ENCODE peak calls at places on chromosomes 2 and 18, in ten cellular contexts. Q is upper lobe of left lung; Y is CD8-positive, alpha-beta T cell; W is stomach; H is HepG2; D is right lobe of liver; R is mucosa of descending colon; P is cardiac muscle cell; A is gastrocnemius medialis; B is thoracic aorta. U is an unnamed sample.

GRCh38 chr2:30185175-30185574 is 38.4 kb downstream of the YPEL5 start:
- DNase-seq in B (no peak), P (no peak), R (no peak), Q (no peak), Y (no peak), D (no peak), W (peak; percentile 15), A (no peak), H (peak; percentile 43), U (no peak)

GRCh38 chr2:73264783-73265182 is 19.5 kb downstream of the FBXO41 start:
- DNase-seq in R (no peak), Y (no peak), W (no peak), H (no peak), B (no peak), D (no peak), P (no peak), Q (no peak), A (no peak), U (no peak)

GRCh38 chr2:17962874-17963273 is 84.4 kb downstream of the KCNS3 start:
- DNase-seq in A (no peak), P (no peak), Y (no peak), W (no peak), Q (no peak), D (no peak), R (no peak), H (no peak), B (no peak), U (no peak)

GRCh38 chr2:84781942-84782716 is 98.8 kb downstream of the TRABD2A start:
- DNase-seq in Y (peak; percentile 45), P (no peak), D (no peak), B (no peak), A (no peak), R (peak; percentile 92), Q (peak; percentile 46), H (no peak), W (peak; percentile 33), U (peak; percentile 83)

GRCh38 chr2:27496357-27497287 is at the start of gene GCKR:
- DNase-seq in Q (no peak), H (peak; percentile 85), D (peak; percentile 92), P (no peak), W (peak; percentile 70), Y (no peak), R (no peak), A (no peak), B (no peak), U (no peak)

GRCh38 chr2:170465241-170465640 is 249.9 kb upstream of the SP5 start:
- DNase-seq in D (peak; percentile 73), Q (no peak), P (no peak), A (no peak), H (peak; percentile 68), Y (no peak), W (no peak), B (no peak), R (no peak), U (peak; percentile 6)

GRCh38 chr2:9895669-9896068 is 52.4 kb downstream of the TAF1B start:
- DNase-seq in H (peak; percentile 58), P (no peak), Y (no peak), B (no peak), A (no peak), D (no peak), W (no peak), R (no peak), Q (no peak), U (no peak)

GRCh38 chr2:170744248-170745002 is 25.8 kb upstream of the ERICH2 start:
- DNase-seq in A (no peak), P (no peak), Y (no peak), Q (peak; percentile 82), W (no peak), B (no peak), D (peak; percentile 85), H (peak; percentile 81), R (no peak), U (no peak)

GRCh38 chr2:206572725-206573124 is 69.6 kb upstream of the FAM237A start:
- DNase-seq in R (no peak), D (no peak), P (no peak), B (no peak), Y (no peak), Q (no peak), A (no peak), H (no peak), W (no peak), U (no peak)

DNA sequence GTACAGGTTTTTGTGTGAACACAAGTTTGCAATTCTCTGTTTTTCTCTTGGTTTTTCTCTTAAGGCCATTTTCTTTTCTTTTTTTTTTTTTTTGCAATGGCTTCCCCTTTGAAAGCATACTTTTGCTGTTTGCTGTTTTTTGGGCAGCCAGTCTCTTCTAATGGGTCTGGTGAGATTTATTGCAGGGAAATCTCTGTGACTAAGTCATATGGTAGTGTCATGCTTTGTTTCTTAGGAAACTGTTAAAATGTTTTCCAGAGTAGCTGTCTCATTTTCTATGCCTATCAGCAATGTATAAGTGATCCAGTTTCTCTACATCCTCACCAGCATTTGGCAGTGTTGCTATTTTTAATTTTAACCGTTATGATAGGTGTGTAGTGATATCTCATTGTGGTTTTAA is 27.9 kb upstream of the CDCA7 start:
- DNase-seq in H (no peak), P (no peak), A (no peak), Y (no peak), B (no peak), Q (no peak), W (no peak), D (no peak), R (no peak), U (no peak)
- H3K9me3 ChIP-seq in H (peaks cover 20% of the 10 kb centered on the region), P (peaks cover 4% of the 10 kb centered on the region), A (no peaks in the 10 kb centered on the region), Y (peaks cover 3% of the 10 kb centered on the region), B (peaks cover 26% of the 10 kb centered on the region), Q (peaks cover 41% of the 10 kb centered on the region), W (peaks cover 31% of the 10 kb centered on the region), D (no peaks in the 10 kb centered on the region), R (peaks cover 29% of the 10 kb centered on the region), U (no peaks in the 10 kb centered on the region)

GRCh38 chr2:24489465-24489864 is 1.6 kb upstream of the NCOA1 start:
- DNase-seq in H (no peak), W (no peak), R (peak; percentile 19), B (no peak), Y (no peak), A (no peak), D (no peak), P (peak; percentile 86), Q (peak; percentile 83), U (peak; percentile 47)

GRCh38 chr2:24489942-24490673 is 946 bp upstream of the NCOA1 start:
- DNase-seq in Y (no peak), D (no peak), B (no peak), P (peak; percentile 21), H (peak; percentile 49), W (no peak), Q (peak; percentile 51), R (peak; percentile 41), A (no peak), U (peak; percentile 54)

GRCh38 chr2:24491626-24492282 is 700 bp downstream of the NCOA1 start:
- DNase-seq in R (peak; percentile 41), Y (peak; percentile 44), B (no peak), W (peak; percentile 39), P (peak; percentile 48), A (peak; percentile 30), D (peak; percentile 66), Q (peak; percentile 58), H (no peak), U (peak; percentile 55)

GRCh38 chr2:24492283-24493272 is 1.5 kb downstream of the NCOA1 start:
- DNase-seq in P (no peak), W (no peak), B (no peak), Y (no peak), H (no peak), Q (peak; percentile 43), R (peak; percentile 33), A (peak; percentile 34), D (no peak), U (peak; percentile 35)

DNA sequence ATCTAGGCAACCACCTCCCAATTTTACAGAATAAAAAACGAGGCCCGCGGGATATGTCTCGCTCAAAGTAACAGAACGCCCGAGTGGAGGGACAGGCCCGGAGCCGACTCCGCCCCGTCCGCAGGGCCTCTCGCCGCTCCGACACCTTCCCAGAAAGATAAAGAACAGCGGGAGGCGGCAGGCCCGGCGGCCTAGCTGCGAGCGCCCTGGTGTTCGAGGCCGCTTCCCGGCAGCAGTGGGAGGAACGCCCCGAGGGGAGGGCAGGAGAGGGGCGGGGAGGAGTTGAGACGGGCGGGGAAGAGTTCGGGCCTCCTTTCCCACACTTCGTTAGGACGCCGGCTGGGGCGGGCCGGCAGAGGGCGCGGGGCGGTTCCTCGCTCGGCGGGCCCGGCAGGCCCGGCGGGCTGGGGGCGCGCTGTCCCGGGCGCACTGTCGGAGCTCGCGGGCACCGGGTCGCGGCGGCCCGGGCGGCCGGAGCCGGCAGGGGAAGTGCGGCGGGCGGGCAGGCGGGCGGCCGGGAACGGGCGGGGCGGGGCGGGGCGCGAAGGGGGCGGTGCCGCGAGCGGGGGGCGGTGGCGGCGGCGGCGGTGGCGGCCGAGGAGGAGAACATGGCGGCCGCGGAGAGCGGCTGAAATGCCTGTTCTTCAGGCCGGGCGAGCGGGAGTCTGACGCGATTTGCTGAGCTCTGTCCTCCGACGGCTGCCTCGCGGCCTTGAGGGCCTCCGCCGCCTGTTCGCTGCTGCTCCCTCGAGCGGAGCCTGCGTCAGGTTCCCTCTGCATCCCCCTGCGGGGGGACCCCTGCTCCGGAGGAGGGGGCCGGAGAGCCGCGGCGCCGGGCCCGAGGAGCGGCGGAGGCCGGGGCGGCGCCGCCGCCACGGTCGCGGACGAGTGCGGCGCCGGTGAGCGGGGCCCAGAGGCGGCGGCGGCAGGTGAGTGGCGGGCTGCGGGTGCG is at the start of gene NCOA1:
- DNase-seq in D (peak; percentile 95), R (peak; percentile 90), Y (peak; percentile 81), W (peak; percentile 89), Q (peak; percentile 90), A (peak; percentile 79), H (peak; percentile 75), B (peak; percentile 67), P (peak; percentile 86), U (peak; percentile 93)
- TF ChIP-seq CTCF in D (peak; percentile 36), R (no peak), Y (no peak), W (peak; percentile 7), Q (no peak), A (peak; percentile 28), H (no peak), B (no peak), P (no peak), U (no peak)

DNA sequence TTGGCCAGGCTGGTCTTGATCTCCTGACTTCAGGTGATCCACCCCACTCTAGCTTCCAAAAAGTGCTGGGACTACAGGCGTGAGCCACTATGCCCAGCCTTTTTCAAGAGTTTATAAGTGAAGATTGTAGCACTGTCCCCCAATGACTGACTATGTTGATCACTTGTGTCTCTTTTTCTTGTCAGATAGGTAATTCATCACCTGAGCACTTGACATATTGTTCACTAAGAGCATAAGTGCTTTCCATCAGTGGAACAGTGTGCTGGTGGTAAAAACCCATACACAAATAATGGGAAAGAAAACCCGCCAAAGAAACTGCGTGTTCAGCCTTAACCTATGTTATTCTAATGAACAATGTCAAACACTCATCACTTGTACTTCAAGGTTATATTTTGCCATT is 414.4 kb upstream of the CDH7 start:
- DNase-seq in R (no peak), W (no peak), A (no peak), B (no peak), H (no peak), Q (no peak), D (no peak), P (no peak), Y (no peak), U (no peak)
- H3K9me3 ChIP-seq in R (no peaks in the 10 kb centered on the region), W (no peaks in the 10 kb centered on the region), A (no peaks in the 10 kb centered on the region), B (no peaks in the 10 kb centered on the region), H (no peaks in the 10 kb centered on the region), Q (no peaks in the 10 kb centered on the region), D (no peaks in the 10 kb centered on the region), P (no peaks in the 10 kb centered on the region), Y (no peaks in the 10 kb centered on the region), U (no peaks in the 10 kb centered on the region)

DNA sequence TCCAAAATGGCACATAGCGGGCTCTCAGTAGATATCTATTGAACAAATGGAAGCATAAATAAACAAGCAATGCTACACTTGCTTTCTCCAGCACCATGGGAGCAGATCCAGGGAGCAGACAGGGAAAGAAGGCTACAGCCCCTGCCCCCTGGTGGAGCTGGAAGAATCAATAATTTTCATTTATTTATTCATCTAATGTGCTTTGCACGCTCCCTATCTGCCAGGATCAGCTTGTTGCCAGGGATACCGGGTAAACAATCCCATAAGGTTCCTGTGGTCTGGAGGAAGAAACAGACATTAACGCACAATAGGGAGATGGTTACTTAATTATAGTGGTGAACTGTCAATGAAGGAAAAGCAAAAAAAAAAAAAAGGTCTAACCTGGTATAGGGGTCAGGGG is 40.1 kb upstream of the CLASP1 start:
- DNase-seq in W (peak; percentile 27), H (peak; percentile 69), Y (no peak), R (peak; percentile 15), A (no peak), D (no peak), Q (no peak), B (no peak), P (peak; percentile 19), U (no peak)
- TF ChIP-seq CTCF in W (no peak), H (peak; percentile 59), Y (no peak), R (no peak), A (no peak), D (peak; percentile 17), Q (no peak), B (no peak), P (peak; percentile 43), U (no peak)

U was measured in colonic mucosa.